ENCODE peak calls at places on chromosomes 4 and X, in four cellular contexts. G, R, Q and U are unnamed samples.

GRCh38 chr4:56723201-56723605 is 42.1 kb upstream of the HOPX start:
- DNase-seq in G (no peak), R (no peak), Q (no peak), U (no peak)

GRCh38 chr4:177339794-177340374 is 30.2 kb downstream of the NEIL3 start:
- DNase-seq in G (peak; percentile 36), R (no peak), Q (no peak), U (peak; percentile 28)

GRCh38 chr4:185096032-185096653 is 46.9 kb upstream of the SLC25A4 start:
- DNase-seq in G (peak; percentile 50), R (no peak), Q (no peak), U (peak; percentile 8)

GRCh38 chrX:37817579-37817978 is 29.8 kb downstream of the DYNLT3 start:
- DNase-seq in G (no peak), R (no peak), Q (no peak), U (no peak)

GRCh38 chr4:6318206-6318605 is 48.6 kb downstream of the WFS1 start:
- DNase-seq in G (no peak), R (no peak), Q (no peak), U (no peak)

GRCh38 chrX:41116948-41117347 is 31.7 kb downstream of the USP9X start:
- DNase-seq in G (no peak), R (no peak), Q (no peak), U (no peak)

GRCh38 chrX:15087747-15088146 is 182.1 kb downstream of the ASB9 start:
- DNase-seq in G (no peak), R (no peak), Q (no peak), U (no peak)

GRCh38 chr4:158179465-158179864 is 6.6 kb upstream of the GASK1B start:
- DNase-seq in G (no peak), R (no peak), Q (no peak), U (no peak)

GRCh38 chrX:14758029-14758491 is 114.8 kb downstream of the FANCB start:
- DNase-seq in G (peak; percentile 3), R (no peak), Q (no peak), U (no peak)

GRCh38 chr4:25857851-25858400 is 4.9 kb downstream of the SEL1L3 start:
- DNase-seq in G (no peak), R (no peak), Q (no peak), U (no peak)

GRCh38 chr4:77047037-77047436 is 28.8 kb downstream of the CCNI start:
- DNase-seq in G (peak; percentile 48), R (no peak), Q (no peak), U (no peak)

GRCh38 chrX:95974885-95975284 is 709.8 kb upstream of the DIAPH2 start:
- DNase-seq in G (no peak), R (no peak), Q (no peak), U (no peak)

GRCh38 chr4:122150896-122151295 is 1.2 kb upstream of the BLTP1 start:
- DNase-seq in G (no peak), R (no peak), Q (no peak), U (no peak)

GRCh38 chrX:13487731-13488505 is 81.5 kb upstream of the EGFL6 start:
- DNase-seq in G (peak; percentile 82), R (no peak), Q (peak; percentile 25), U (peak; percentile 84)

GRCh38 chr4:145069361-145069760 is 28.6 kb downstream of the ANAPC10 start:
- DNase-seq in G (peak; percentile 66), R (no peak), Q (no peak), U (no peak)

GRCh38 chrX:134542485-134542884 is 82.5 kb downstream of the HPRT1 start:
- DNase-seq in G (peak; percentile 66), R (no peak), Q (no peak), U (peak; percentile 38)

GRCh38 chrX:54695816-54696487 is 102.1 kb downstream of the ITIH6 start:
- DNase-seq in G (peak; percentile 10), R (no peak), Q (no peak), U (no peak)

GRCh38 chr4:70954032-70954431 is 39.4 kb upstream of the DCK start:
- DNase-seq in G (no peak), R (no peak), Q (no peak), U (no peak)

GRCh38 chr4:3371581-3372001 is 70.2 kb upstream of the HGFAC start:
- DNase-seq in G (peak; percentile 56), R (no peak), Q (no peak), U (no peak)

GRCh38 chr4:8419222-8420041 is 21.1 kb downstream of the ACOX3 start:
- DNase-seq in G (no peak), R (no peak), Q (no peak), U (no peak)

GRCh38 chr4:22268350-22269025 is 247.4 kb downstream of the ADGRA3 start:
- DNase-seq in G (peak; percentile 23), R (no peak), Q (no peak), U (no peak)

GRCh38 chr4:166846939-166847338 is 387.4 kb downstream of the SPOCK3 start:
- DNase-seq in G (no peak), R (no peak), Q (no peak), U (no peak)

GRCh38 chr4:97498875-97499274 is 644.4 kb downstream of the STPG2 start:
- DNase-seq in G (peak; percentile 88), R (no peak), Q (peak; percentile 4), U (no peak)

GRCh38 chrX:14963447-14964236 is 90.4 kb downstream of the MOSPD2 start:
- DNase-seq in G (no peak), R (no peak), Q (no peak), U (peak; percentile 54)

GRCh38 chr4:106775636-106776035 is 260.5 kb downstream of the DKK2 start:
- DNase-seq in G (no peak), R (no peak), Q (no peak), U (no peak)

GRCh38 chr4:142211444-142211843 is 575.1 kb downstream of the IL15 start:
- DNase-seq in G (peak; percentile 14), R (no peak), Q (no peak), U (no peak)

GRCh38 chrX:19544693-19545305 is 29.5 kb upstream of the MAP3K15 start:
- DNase-seq in G (peak; percentile 45), R (peak; percentile 13), Q (no peak), U (peak; percentile 25)

GRCh38 chrX:43504394-43504793 is 151.7 kb upstream of the MAOA start:
- DNase-seq in G (no peak), R (no peak), Q (no peak), U (no peak)

GRCh38 chrX:73127700-73128241 is 48.5 kb upstream of the PABPC1L2A start:
- DNase-seq in G (peak; percentile 88), R (no peak), Q (no peak), U (no peak)

GRCh38 chrX:150719641-150720040 is 26.4 kb downstream of the MTMR1 start:
- DNase-seq in G (no peak), R (no peak), Q (no peak), U (no peak)